ENCODE peak calls at places on chromosomes 2 and 18, in six cellular contexts. Y is stomach; J is adrenal gland; L is CD8-positive, alpha-beta memory T cell; N is fibroblast of lung; I is PC-9. R is an unnamed sample. For H3K27me3, the result is how much of the 10 kb centered on the place peaks cover.

GRCh38 chr2:172510083-172510482 is 45.8 kb upstream of the PDK1 start:
- DNase-seq in Y (no peak), J (no peak), L (no peak), N (no peak), I (no peak), R (no peak)

GRCh38 chr18:39946623-39947061 is 2008.4 kb upstream of the PIK3C3 start:
- DNase-seq in Y (no peak), J (peak), L (no peak), N (peak), I (peak), R (no peak)

GRCh38 chr2:72003796-72004195 is 143.9 kb downstream of the CYP26B1 start:
- DNase-seq in Y (no peak), J (no peak), L (no peak), N (no peak), I (no peak), R (no peak)

GRCh38 chr2:204234879-204235278 is 298.3 kb downstream of the ICOS start:
- DNase-seq in Y (no peak), J (no peak), L (no peak), N (peak), I (no peak), R (no peak)

GRCh38 chr18:24651472-24651871 is 191.0 kb downstream of the HRH4 start:
- DNase-seq in Y (no peak), J (no peak), L (no peak), N (no peak), I (no peak), R (no peak)

GRCh38 chr2:128315122-128315828 is 3.4 kb downstream of the HS6ST1 start:
- DNase-seq in Y (peak), J (peak), L (peak), N (no peak), I (no peak), R (no peak)

GRCh38 chr18:78240867-78241266 is 738.8 kb upstream of the SALL3 start:
- DNase-seq in Y (no peak), J (no peak), L (no peak), N (no peak), I (no peak), R (no peak)

GRCh38 chr2:64987963-64988419 is 1.2 kb upstream of the SLC1A4 start:
- DNase-seq in Y (no peak), J (no peak), L (no peak), N (no peak), I (no peak), R (no peak)

GRCh38 chr2:29113891-29114321 is 1.3 kb upstream of the CLIP4 start:
- DNase-seq in Y (peak), J (peak), L (no peak), N (peak), I (peak), R (peak)

GRCh38 chr2:236828002-236828401 is 257.7 kb upstream of the COPS8 start:
- DNase-seq in Y (no peak), J (no peak), L (no peak), N (no peak), I (no peak), R (no peak)

GRCh38 chr18:66329716-66330115 is 274.2 kb downstream of the CDH19 start:
- DNase-seq in Y (no peak), J (no peak), L (no peak), N (no peak), I (no peak), R (no peak)

GRCh38 chr2:100178085-100178788 is 35.8 kb upstream of the AFF3 start:
- DNase-seq in Y (peak), J (peak), L (no peak), N (peak), I (peak), R (no peak)

GRCh38 chr2:11697103-11697871 is 27.3 kb upstream of the NTSR2 start:
- DNase-seq in Y (no peak), J (no peak), L (no peak), N (peak), I (peak), R (peak)

GRCh38 chr2:240619506-240620148 is 5.7 kb upstream of the GPR35 start:
- DNase-seq in Y (no peak), J (peak), L (peak), N (no peak), I (no peak), R (no peak)

GRCh38 chr2:240906141-240906910 is at the start of gene CROCC2:
- DNase-seq in Y (no peak), J (no peak), L (no peak), N (no peak), I (no peak), R (no peak)

GRCh38 chr2:173752152-173752551 is 213.0 kb downstream of the SP3 start:
- DNase-seq in Y (no peak), J (no peak), L (no peak), N (peak), I (no peak), R (no peak)

GRCh38 chr2:58796239-58796638 is 555.1 kb upstream of the FANCL start:
- DNase-seq in Y (no peak), J (no peak), L (no peak), N (peak), I (no peak), R (no peak)

GRCh38 chr18:42174909-42175308 is 219.9 kb downstream of the PIK3C3 start:
- DNase-seq in Y (no peak), J (no peak), L (no peak), N (peak), I (peak), R (no peak)

GRCh38 chr18:6591491-6591890 is 138.0 kb upstream of the ARHGAP28 start:
- DNase-seq in Y (no peak), J (no peak), L (no peak), N (peak), I (no peak), R (no peak)

GRCh38 chr2:206113148-206113547 is 27.2 kb upstream of the INO80D start:
- DNase-seq in Y (no peak), J (no peak), L (no peak), N (no peak), I (no peak), R (no peak)

GRCh38 chr2:44201648-44202047 is 33.0 kb downstream of the PPM1B start:
- DNase-seq in Y (no peak), J (no peak), L (no peak), N (no peak), I (no peak), R (no peak)

GRCh38 chr2:191857886-191858285 is 11.0 kb upstream of the CAVIN2 start:
- DNase-seq in Y (no peak), J (no peak), L (no peak), N (no peak), I (no peak), R (no peak)

GRCh38 chr2:63058149-63058741 is 7.6 kb downstream of the OTX1 start:
- DNase-seq in Y (no peak), J (no peak), L (no peak), N (no peak), I (no peak), R (no peak)

GRCh38 chr2:210286123-210286680 is 28.8 kb downstream of the MYL1 start:
- DNase-seq in Y (no peak), J (no peak), L (no peak), N (no peak), I (no peak), R (no peak)

GRCh38 chr2:151410485-151410833 is 757 bp downstream of the RIF1 start:
- DNase-seq in Y (peak), J (peak), L (peak), N (peak), I (no peak), R (peak)

GRCh38 chr18:57542126-57542525 is 44.4 kb downstream of the FECH start:
- DNase-seq in Y (no peak), J (no peak), L (no peak), N (peak), I (no peak), R (no peak)

GRCh38 chr2:122451040-122451439 is 695.6 kb downstream of the TSN start:
- DNase-seq in Y (no peak), J (no peak), L (no peak), N (peak), I (no peak), R (peak)

GRCh38 chr2:26650713-26651457 is 9.7 kb upstream of the CIB4 start:
- DNase-seq in Y (peak), J (no peak), L (peak), N (no peak), I (no peak), R (no peak)

GRCh38 chr2:26651458-26652155 is 10.4 kb upstream of the CIB4 start:
- DNase-seq in Y (peak), J (peak), L (no peak), N (no peak), I (no peak), R (no peak)

GRCh38 chr2:26649322-26649721 is 8.2 kb upstream of the CIB4 start:
- DNase-seq in Y (peak), J (no peak), L (no peak), N (no peak), I (no peak), R (no peak)

GRCh38 chr2:26648516-26648915 is 7.3 kb upstream of the CIB4 start:
- DNase-seq in Y (peak), J (no peak), L (peak), N (no peak), I (no peak), R (peak)

GRCh38 chr2:26649992-26650712 is 9.0 kb upstream of the CIB4 start:
- DNase-seq in Y (peak), J (peak), L (no peak), N (no peak), I (no peak), R (peak)
- H3K27me3 ChIP-seq in Y (under half), J (under half), L (under half), N (under half), I (under half), R (under half)

GRCh38 chr2:120658285-120659158 is 77.1 kb upstream of the GLI2 start:
- DNase-seq in Y (peak), J (no peak), L (no peak), N (no peak), I (no peak), R (peak)

GRCh38 chr2:120653871-120654270 is 81.8 kb upstream of the GLI2 start:
- DNase-seq in Y (no peak), J (no peak), L (no peak), N (no peak), I (no peak), R (peak)

GRCh38 chr2:120654383-120655134 is 81.1 kb upstream of the GLI2 start:
- DNase-seq in Y (no peak), J (no peak), L (no peak), N (no peak), I (no peak), R (peak)

GRCh38 chr2:120659275-120659952 is 76.3 kb upstream of the GLI2 start:
- DNase-seq in Y (no peak), J (no peak), L (no peak), N (peak), I (no peak), R (no peak)

GRCh38 chr2:120656273-120656960 is 79.3 kb upstream of the GLI2 start:
- DNase-seq in Y (no peak), J (no peak), L (no peak), N (peak), I (no peak), R (no peak)
- H3K27me3 ChIP-seq in Y (under half), J (under half), L (under half), N (under half), I (under half), R (under half)

GRCh38 chr2:46748121-46748520 is 167.5 kb downstream of the MCFD2 start:
- DNase-seq in Y (no peak), J (no peak), L (no peak), N (peak), I (no peak), R (no peak)

GRCh38 chr2:46749042-46749461 is 166.6 kb downstream of the MCFD2 start:
- DNase-seq in Y (no peak), J (no peak), L (no peak), N (peak), I (peak), R (no peak)

GRCh38 chr2:46751897-46752296 is 163.7 kb downstream of the MCFD2 start:
- DNase-seq in Y (no peak), J (no peak), L (no peak), N (no peak), I (no peak), R (no peak)

GRCh38 chr2:46743021-46743420 is 172.6 kb downstream of the MCFD2 start:
- DNase-seq in Y (no peak), J (no peak), L (no peak), N (no peak), I (no peak), R (no peak)

GRCh38 chr2:46747297-46747818 is 168.2 kb downstream of the MCFD2 start:
- DNase-seq in Y (no peak), J (no peak), L (no peak), N (peak), I (no peak), R (peak)
- H3K27me3 ChIP-seq in Y (under half), J (under half), L (under half), N (under half), I (under half), R (under half)

DNA sequence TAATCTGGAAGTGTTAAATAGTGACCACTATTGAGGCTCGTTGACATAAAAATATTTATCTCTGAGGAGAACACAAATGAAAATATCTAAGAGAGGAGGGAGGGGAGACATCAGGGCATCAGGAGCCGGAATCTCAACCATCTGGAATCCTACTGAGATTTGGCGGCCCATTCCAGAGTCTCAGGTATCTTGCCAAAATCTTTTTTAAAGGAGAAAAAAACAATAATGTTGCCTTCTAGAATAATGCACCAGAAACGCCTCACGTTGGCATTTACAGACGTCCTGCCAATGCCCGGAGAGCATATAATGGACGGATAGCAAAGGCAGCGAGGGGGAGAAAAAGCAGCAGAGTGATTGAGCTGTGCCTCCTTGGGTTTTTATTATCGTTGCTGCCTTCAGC is 30.8 kb upstream of the EGR4 start:
- DNase-seq in Y (no peak), J (no peak), L (no peak), N (no peak), I (no peak), R (no peak)
- H3K27me3 ChIP-seq in Y (under half), J (under half), L (under half), N (under half), I (half or more), R (under half)

GRCh38 chr2:70391988-70392387 is 90.1 kb upstream of the FAM136A start:
- DNase-seq in Y (no peak), J (no peak), L (no peak), N (peak), I (no peak), R (no peak)
- H3K27me3 ChIP-seq in Y (under half), J (under half), L (under half), N (under half), I (under half), R (under half)

GRCh38 chr2:239570216-239570925 is 169.6 kb upstream of the HDAC4 start:
- DNase-seq in Y (no peak), J (no peak), L (peak), N (no peak), I (no peak), R (no peak)

GRCh38 chr2:239566995-239567580 is 166.3 kb upstream of the HDAC4 start:
- DNase-seq in Y (no peak), J (no peak), L (no peak), N (no peak), I (no peak), R (no peak)

GRCh38 chr2:239570971-239571520 is 170.2 kb upstream of the HDAC4 start:
- DNase-seq in Y (no peak), J (no peak), L (peak), N (no peak), I (no peak), R (no peak)

GRCh38 chr2:239567786-239568185 is 167.0 kb upstream of the HDAC4 start:
- DNase-seq in Y (no peak), J (no peak), L (no peak), N (no peak), I (no peak), R (no peak)

DNA sequence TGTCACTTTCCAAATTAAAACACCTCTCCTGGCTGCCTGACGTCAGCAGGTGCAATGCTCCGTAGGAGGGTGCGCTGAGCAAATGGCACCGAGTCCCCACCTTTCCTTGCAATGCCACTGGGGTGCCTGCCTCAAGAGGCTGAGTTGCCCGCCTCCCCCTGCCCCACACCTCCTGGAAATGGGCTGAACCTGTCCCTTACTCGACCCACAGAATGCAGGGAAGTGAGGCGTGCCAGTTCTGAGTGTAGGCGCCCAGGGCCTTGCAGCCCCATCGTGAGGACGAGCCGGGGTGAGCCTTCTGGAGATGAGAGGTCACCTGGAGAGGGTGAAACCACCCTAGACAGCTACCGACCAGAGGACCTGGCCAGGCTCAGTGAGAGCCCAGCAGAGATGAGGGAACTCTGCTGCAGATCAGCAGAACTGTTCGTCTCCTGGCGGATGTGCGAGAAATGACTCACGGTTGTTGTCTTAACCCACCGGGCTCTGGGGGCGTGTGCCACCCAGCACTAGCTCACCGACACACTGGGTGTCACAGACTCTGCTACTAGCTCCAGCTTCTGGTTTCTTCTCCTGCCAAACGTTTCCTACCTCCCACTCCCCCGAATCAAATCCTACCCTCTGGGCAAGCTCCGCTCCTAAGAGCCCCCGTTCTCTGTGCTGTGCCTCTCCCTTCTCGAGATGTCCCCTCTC is 168.7 kb upstream of the HDAC4 start:
- DNase-seq in Y (no peak), J (no peak), L (peak), N (peak), I (no peak), R (no peak)
- H3K27me3 ChIP-seq in Y (half or more), J (under half), L (under half), N (under half), I (half or more), R (under half)

R was measured in SJSA1.